ENCODE peak calls at places on chromosome 11, in five cellular contexts. One of them, this sample, is unnamed.
A peak's percentile ranks its signal among the peaks of the same experiment; 100 is the strongest.

GRCh38 chr11:2675540-2675939 is 24.3 kb downstream of the KCNQ1OT1 start:
- DNase-seq in OCI-LY7: no peak
- DNase-seq in PC-3: no peak
- DNase-seq in GM23248: no peak
- DNase-seq in HCT116: no peak
- DNase-seq in this sample: no peak

GRCh38 chr11:86116386-86116726 is 47.5 kb upstream of the PICALM start:
- DNase-seq in OCI-LY7: no peak
- DNase-seq in HCT116: no peak
- DNase-seq in GM23248: peak; percentile 90
- DNase-seq in PC-3: peak; percentile 69
- DNase-seq in this sample: peak; percentile 19

GRCh38 chr11:19055016-19055415 is 5.5 kb downstream of the MRGPRX2 start:
- DNase-seq in OCI-LY7: no peak
- DNase-seq in PC-3: peak; percentile 44
- DNase-seq in HCT116: no peak
- DNase-seq in GM23248: peak; percentile 46
- DNase-seq in this sample: no peak

GRCh38 chr11:125227151-125227550 is 62.6 kb downstream of the PKNOX2 start:
- DNase-seq in OCI-LY7: no peak
- DNase-seq in GM23248: no peak
- DNase-seq in HCT116: no peak
- DNase-seq in PC-3: no peak
- DNase-seq in this sample: no peak

GRCh38 chr11:44300881-44301855 is 8.8 kb downstream of the ALX4 start:
- DNase-seq in GM23248: no peak
- DNase-seq in PC-3: no peak
- DNase-seq in OCI-LY7: no peak
- DNase-seq in HCT116: no peak
- DNase-seq in this sample: peak; percentile 61

GRCh38 chr11:118003021-118003423 is 16.8 kb downstream of the IL10RA start:
- DNase-seq in PC-3: no peak
- DNase-seq in OCI-LY7: peak; percentile 28
- DNase-seq in HCT116: no peak
- DNase-seq in GM23248: no peak
- DNase-seq in this sample: peak; percentile 33

GRCh38 chr11:67439321-67440228 is 2.1 kb upstream of the PTPRCAP start:
- DNase-seq in OCI-LY7: no peak
- DNase-seq in GM23248: peak; percentile 64
- DNase-seq in PC-3: peak; percentile 36
- DNase-seq in HCT116: no peak
- DNase-seq in this sample: no peak

GRCh38 chr11:15493921-15494630 is 379.4 kb downstream of the INSC start:
- DNase-seq in HCT116: no peak
- DNase-seq in PC-3: peak; percentile 7
- DNase-seq in GM23248: no peak
- DNase-seq in OCI-LY7: no peak
- DNase-seq in this sample: no peak

GRCh38 chr11:8766993-8767374 is 84.4 kb downstream of the RPL27A start:
- DNase-seq in GM23248: no peak
- DNase-seq in PC-3: no peak
- DNase-seq in OCI-LY7: no peak
- DNase-seq in HCT116: no peak
- DNase-seq in this sample: no peak

GRCh38 chr11:47259178-47259977 is 1.6 kb downstream of the NR1H3 start:
- DNase-seq in HCT116: no peak
- DNase-seq in OCI-LY7: peak; percentile 72
- DNase-seq in PC-3: peak; percentile 82
- DNase-seq in GM23248: peak; percentile 46
- DNase-seq in this sample: peak; percentile 89

GRCh38 chr11:78419327-78419726 is 1.7 kb upstream of the GAB2 start:
- DNase-seq in GM23248: peak; percentile 97
- DNase-seq in PC-3: peak; percentile 83
- DNase-seq in HCT116: no peak
- DNase-seq in OCI-LY7: no peak
- DNase-seq in this sample: peak; percentile 45

GRCh38 chr11:112780351-112781043 is 180.7 kb upstream of the NCAM1 start:
- DNase-seq in OCI-LY7: no peak
- DNase-seq in HCT116: no peak
- DNase-seq in GM23248: peak; percentile 84
- DNase-seq in PC-3: peak; percentile 58
- DNase-seq in this sample: peak; percentile 18

GRCh38 chr11:96567193-96567592 is 177.4 kb downstream of the JRKL start:
- DNase-seq in PC-3: no peak
- DNase-seq in OCI-LY7: no peak
- DNase-seq in HCT116: no peak
- DNase-seq in GM23248: peak; percentile 5
- DNase-seq in this sample: no peak

GRCh38 chr11:64372802-64373597 is 14.0 kb downstream of the RPS6KA4 start:
- DNase-seq in HCT116: peak; percentile 92
- DNase-seq in PC-3: peak; percentile 52
- DNase-seq in OCI-LY7: no peak
- DNase-seq in GM23248: peak; percentile 18
- DNase-seq in this sample: no peak

GRCh38 chr11:81070948-81071347 is 1630.1 kb upstream of the TENM4 start:
- DNase-seq in HCT116: no peak
- DNase-seq in OCI-LY7: no peak
- DNase-seq in GM23248: no peak
- DNase-seq in PC-3: no peak
- DNase-seq in this sample: no peak

GRCh38 chr11:103735497-103736032 is 300.9 kb upstream of the DDI1 start:
- DNase-seq in HCT116: no peak
- DNase-seq in PC-3: no peak
- DNase-seq in GM23248: peak; percentile 40
- DNase-seq in OCI-LY7: no peak
- DNase-seq in this sample: no peak

GRCh38 chr11:122308286-122308685 is 192.3 kb upstream of the BLID start:
- DNase-seq in PC-3: no peak
- DNase-seq in HCT116: no peak
- DNase-seq in OCI-LY7: no peak
- DNase-seq in GM23248: no peak
- DNase-seq in this sample: no peak

GRCh38 chr11:48193876-48194275 is 22.7 kb upstream of the OR4B1 start:
- DNase-seq in PC-3: peak; percentile 66
- DNase-seq in GM23248: peak; percentile 77
- DNase-seq in HCT116: no peak
- DNase-seq in OCI-LY7: no peak
- DNase-seq in this sample: no peak

GRCh38 chr11:110909331-110909730 is 197.1 kb upstream of the ARHGAP20 start:
- DNase-seq in PC-3: peak; percentile 45
- DNase-seq in GM23248: no peak
- DNase-seq in OCI-LY7: no peak
- DNase-seq in HCT116: no peak
- DNase-seq in this sample: peak; percentile 71

GRCh38 chr11:119025978-119026766 is 4.5 kb downstream of the SLC37A4 start:
- DNase-seq in OCI-LY7: no peak
- DNase-seq in HCT116: no peak
- DNase-seq in PC-3: no peak
- DNase-seq in GM23248: no peak
- DNase-seq in this sample: no peak

GRCh38 chr11:134004406-134005197 is 47.8 kb upstream of the IGSF9B start:
- DNase-seq in OCI-LY7: no peak
- DNase-seq in PC-3: no peak
- DNase-seq in HCT116: no peak
- DNase-seq in GM23248: no peak
- DNase-seq in this sample: no peak

GRCh38 chr11:45097721-45098493 is 48.5 kb upstream of the PRDM11 start:
- DNase-seq in PC-3: peak; percentile 49
- DNase-seq in OCI-LY7: peak; percentile 65
- DNase-seq in GM23248: peak; percentile 62
- DNase-seq in HCT116: no peak
- DNase-seq in this sample: no peak

GRCh38 chr11:128157423-128158298 is 429.7 kb downstream of the ETS1 start:
- DNase-seq in GM23248: peak; percentile 87
- DNase-seq in OCI-LY7: peak; percentile 80
- DNase-seq in HCT116: peak; percentile 72
- DNase-seq in PC-3: peak; percentile 93
- DNase-seq in this sample: peak; percentile 50

GRCh38 chr11:58608331-58608730 is 14.1 kb upstream of the CNTF start:
- DNase-seq in HCT116: no peak
- DNase-seq in PC-3: no peak
- DNase-seq in OCI-LY7: no peak
- DNase-seq in GM23248: no peak
- DNase-seq in this sample: no peak

GRCh38 chr11:92765965-92766371 is 203.5 kb upstream of the MTNR1B start:
- DNase-seq in PC-3: no peak
- DNase-seq in HCT116: no peak
- DNase-seq in GM23248: peak; percentile 12
- DNase-seq in OCI-LY7: no peak
- DNase-seq in this sample: peak; percentile 4

GRCh38 chr11:115452245-115452644 is 52.0 kb downstream of the CADM1 start:
- DNase-seq in GM23248: no peak
- DNase-seq in PC-3: no peak
- DNase-seq in HCT116: no peak
- DNase-seq in OCI-LY7: no peak
- DNase-seq in this sample: no peak

GRCh38 chr11:86294026-86294425 is 8.0 kb upstream of the HIKESHI start:
- DNase-seq in PC-3: no peak
- DNase-seq in HCT116: no peak
- DNase-seq in OCI-LY7: no peak
- DNase-seq in GM23248: peak; percentile 7
- DNase-seq in this sample: no peak

GRCh38 chr11:11441091-11441490 is 88.0 kb upstream of the CSNK2A3 start:
- DNase-seq in OCI-LY7: no peak
- DNase-seq in HCT116: no peak
- DNase-seq in PC-3: no peak
- DNase-seq in GM23248: no peak
- DNase-seq in this sample: no peak

GRCh38 chr11:36817336-36817965 is 219.4 kb upstream of the RAG2 start:
- DNase-seq in GM23248: peak; percentile 40
- DNase-seq in OCI-LY7: no peak
- DNase-seq in HCT116: no peak
- DNase-seq in PC-3: peak; percentile 15
- DNase-seq in this sample: no peak

GRCh38 chr11:77197626-77198320 is 69.7 kb downstream of the MYO7A start:
- DNase-seq in HCT116: no peak
- DNase-seq in PC-3: no peak
- DNase-seq in GM23248: no peak
- DNase-seq in OCI-LY7: no peak
- DNase-seq in this sample: no peak

GRCh38 chr11:119249671-119250010 is 43.5 kb downstream of the CBL start:
- DNase-seq in GM23248: no peak
- DNase-seq in OCI-LY7: no peak
- DNase-seq in PC-3: no peak
- DNase-seq in HCT116: no peak
- DNase-seq in this sample: no peak

GRCh38 chr11:30603357-30603756 is 17.2 kb upstream of the MPPED2 start:
- DNase-seq in HCT116: no peak
- DNase-seq in OCI-LY7: no peak
- DNase-seq in GM23248: no peak
- DNase-seq in PC-3: no peak
- DNase-seq in this sample: no peak

GRCh38 chr11:27995082-27995481 is 112.9 kb downstream of the KIF18A start:
- DNase-seq in OCI-LY7: no peak
- DNase-seq in PC-3: peak; percentile 28
- DNase-seq in HCT116: no peak
- DNase-seq in GM23248: peak; percentile 78
- DNase-seq in this sample: no peak

DNA sequence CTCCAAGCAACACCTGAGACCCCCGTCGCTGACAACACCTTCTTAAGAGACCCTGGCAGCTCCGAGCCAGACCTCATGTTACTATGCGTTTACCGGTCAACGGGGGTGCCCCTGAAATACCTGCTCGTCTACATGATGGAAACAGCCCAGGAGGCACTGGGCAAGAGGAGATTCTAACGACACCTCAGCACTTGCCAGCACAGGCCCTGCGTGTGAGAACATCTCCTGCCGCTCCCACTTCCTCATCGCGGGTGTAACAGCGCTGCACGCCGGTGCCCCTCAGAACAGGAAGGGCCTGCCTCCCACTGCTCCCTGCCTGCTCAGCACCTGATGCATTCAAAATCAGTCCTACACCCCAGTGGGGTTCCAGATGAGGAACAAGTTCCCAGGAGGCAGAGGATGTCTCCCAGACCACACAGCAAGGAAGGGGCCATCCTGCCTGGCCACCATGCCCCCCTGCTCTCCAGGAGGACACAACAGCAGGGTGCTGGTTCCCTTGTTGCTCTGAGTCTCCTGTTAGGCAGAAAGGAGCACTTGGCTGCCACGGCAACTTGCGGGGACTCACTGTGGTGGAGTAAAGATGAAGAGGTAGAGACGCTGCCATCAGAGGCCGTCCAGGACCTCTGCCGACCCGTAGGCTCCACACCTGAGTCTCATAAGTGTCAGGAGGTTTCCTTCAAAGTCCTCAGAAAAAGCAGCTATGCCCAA is 2.1 kb downstream of the TOLLIP start:
- DNase-seq in GM23248: no peak
- DNase-seq in PC-3: no peak
- DNase-seq in OCI-LY7: no peak
- DNase-seq in HCT116: no peak
- DNase-seq in this sample: no peak
- H3K4me1 ChIP-seq in GM23248: peaks cover 5% of the 10 kb centered on the region
- H3K4me1 ChIP-seq in PC-3: peaks cover 27% of the 10 kb centered on the region
- H3K4me1 ChIP-seq in OCI-LY7: peaks cover 38% of the 10 kb centered on the region
- H3K4me1 ChIP-seq in HCT116: peaks cover 5% of the 10 kb centered on the region
- H3K4me1 ChIP-seq in this sample: peaks cover 19% of the 10 kb centered on the region

GRCh38 chr11:25702417-25702816 is 629.5 kb upstream of the ANO3 start:
- DNase-seq in GM23248: no peak
- DNase-seq in OCI-LY7: no peak
- DNase-seq in PC-3: no peak
- DNase-seq in HCT116: no peak
- DNase-seq in this sample: no peak
- H3K4me2 ChIP-seq in GM23248: no peak overlapping the region
- H3K4me2 ChIP-seq in OCI-LY7: no peak overlapping the region
- H3K4me2 ChIP-seq in PC-3: no peak overlapping the region
- H3K4me2 ChIP-seq in HCT116: no peak overlapping the region
- H3K4me2 ChIP-seq in this sample: no peak overlapping the region

GRCh38 chr11:132898021-132898420 is 634.3 kb downstream of the OPCML start:
- DNase-seq in GM23248: no peak
- DNase-seq in OCI-LY7: no peak
- DNase-seq in PC-3: no peak
- DNase-seq in HCT116: no peak
- DNase-seq in this sample: no peak
- H3K9me2 ChIP-seq in GM23248: no peaks in the 10 kb centered on the region
- H3K9me2 ChIP-seq in OCI-LY7: no peaks in the 10 kb centered on the region
- H3K9me2 ChIP-seq in PC-3: no peaks in the 10 kb centered on the region
- H3K9me2 ChIP-seq in HCT116: no peaks in the 10 kb centered on the region
- H3K9me2 ChIP-seq in this sample: no peaks in the 10 kb centered on the region

GRCh38 chr11:73312806-73313403 is 4.8 kb downstream of the ARHGEF17 start:
- DNase-seq in GM23248: peak; percentile 83
- DNase-seq in PC-3: no peak
- DNase-seq in OCI-LY7: no peak
- DNase-seq in HCT116: no peak
- DNase-seq in this sample: no peak

GRCh38 chr11:73314121-73314948 is 6.3 kb downstream of the ARHGEF17 start:
- DNase-seq in GM23248: peak; percentile 63
- DNase-seq in HCT116: no peak
- DNase-seq in OCI-LY7: peak; percentile 29
- DNase-seq in PC-3: no peak
- DNase-seq in this sample: no peak

GRCh38 chr11:73315288-73316020 is 7.4 kb downstream of the ARHGEF17 start:
- DNase-seq in HCT116: no peak
- DNase-seq in OCI-LY7: no peak
- DNase-seq in PC-3: no peak
- DNase-seq in GM23248: peak; percentile 40
- DNase-seq in this sample: no peak

GRCh38 chr11:73312036-73312435 is 4.0 kb downstream of the ARHGEF17 start:
- DNase-seq in HCT116: no peak
- DNase-seq in GM23248: no peak
- DNase-seq in OCI-LY7: no peak
- DNase-seq in PC-3: no peak
- DNase-seq in this sample: no peak

GRCh38 chr11:73313652-73314051 is 5.6 kb downstream of the ARHGEF17 start:
- DNase-seq in OCI-LY7: no peak
- DNase-seq in PC-3: no peak
- DNase-seq in HCT116: no peak
- DNase-seq in GM23248: peak; percentile 53
- DNase-seq in this sample: no peak
- H3K4me1 ChIP-seq in OCI-LY7: peaks cover 14% of the 10 kb centered on the region
- H3K4me1 ChIP-seq in PC-3: no peaks in the 10 kb centered on the region
- H3K4me1 ChIP-seq in HCT116: peaks cover 13% of the 10 kb centered on the region
- H3K4me1 ChIP-seq in GM23248: peaks cover 60% of the 10 kb centered on the region
- H3K4me1 ChIP-seq in this sample: peaks cover 32% of the 10 kb centered on the region